ENCODE peak calls at places on chromosome 10, in nine cellular contexts. P is iPS-NIHi11; O is NCI-H774; X is lower leg skin; R is activated naive CD4-positive, alpha-beta T cell treated with anti-CD3 and anti-CD28 coated beads, Interleukin-2, amount 50 U/mL, for 16 hours; N is brain microvascular endothelial cell; A is AG08395; C is GM13977; L is adipocyte. Q is an unnamed sample.

GRCh38 chr10:122304054-122304579 is 33.0 kb downstream of the BTBD16 start:
- DNase-seq in P (no peak), O (no peak), L (no peak), X (peak; percentile 50), C (no peak), R (no peak), N (no peak), A (no peak), Q (no peak)

GRCh38 chr10:97792058-97792721 is 20.4 kb upstream of the SFRP5 start:
- DNase-seq in X (peak; percentile 93), R (peak; percentile 71), P (peak; percentile 92), O (peak; percentile 25), N (peak; percentile 25), A (peak; percentile 82), C (peak; percentile 82), L (peak; percentile 83), Q (no peak)

GRCh38 chr10:51074238-51075028 is at the start of gene PRKG1:
- DNase-seq in N (peak; percentile 80), A (peak; percentile 86), L (peak; percentile 93), C (peak; percentile 24), P (peak; percentile 80), O (no peak), X (peak; percentile 95), R (no peak), Q (no peak)

GRCh38 chr10:88743999-88744398 is 15.8 kb upstream of the LIPN start:
- DNase-seq in A (no peak), O (no peak), X (no peak), R (no peak), P (no peak), C (no peak), N (no peak), L (no peak), Q (no peak)

GRCh38 chr10:28777911-28778310 is 100.6 kb downstream of the BAMBI start:
- DNase-seq in P (no peak), O (no peak), L (no peak), C (no peak), A (no peak), N (no peak), R (no peak), X (no peak), Q (no peak)

GRCh38 chr10:71269301-71270288 is 49.5 kb upstream of the SLC29A3 start:
- DNase-seq in X (no peak), A (no peak), C (no peak), L (peak; percentile 29), P (peak; percentile 73), N (no peak), O (no peak), R (no peak), Q (no peak)

GRCh38 chr10:110174201-110174600 is 33.2 kb upstream of the MXI1 start:
- DNase-seq in L (no peak), C (no peak), N (no peak), A (no peak), P (no peak), O (peak; percentile 22), R (no peak), X (peak; percentile 2), Q (no peak)

GRCh38 chr10:127315888-127316287 is 119.5 kb upstream of the INSYN2A start:
- DNase-seq in N (no peak), P (no peak), L (no peak), C (no peak), X (no peak), R (no peak), A (no peak), O (no peak), Q (no peak)

GRCh38 chr10:46226232-46226631 is 60.6 kb upstream of the ANTXRL start:
- DNase-seq in A (no peak), N (no peak), R (no peak), P (no peak), C (no peak), L (no peak), X (peak; percentile 62), O (no peak), Q (no peak)

GRCh38 chr10:126975221-126975620 is 70.0 kb downstream of the DOCK1 start:
- DNase-seq in X (no peak), O (no peak), A (no peak), N (no peak), C (no peak), L (no peak), P (no peak), R (no peak), Q (no peak)

GRCh38 chr10:96153065-96153464 is 23.0 kb downstream of the ZNF518A start:
- DNase-seq in R (no peak), A (no peak), P (no peak), C (no peak), X (no peak), O (no peak), L (no peak), N (no peak), Q (no peak)

GRCh38 chr10:105044902-105045301 is 403.8 kb downstream of the SORCS3 start:
- DNase-seq in C (no peak), R (no peak), N (no peak), X (no peak), P (no peak), A (no peak), L (no peak), O (no peak), Q (no peak)

GRCh38 chr10:127757033-127757432 is 20.0 kb downstream of the FOXI2 start:
- DNase-seq in O (no peak), X (no peak), C (no peak), N (no peak), P (no peak), L (no peak), A (no peak), R (no peak), Q (no peak)

GRCh38 chr10:30368065-30368718 is 19.1 kb upstream of the MTPAP start:
- DNase-seq in A (peak; percentile 56), R (no peak), P (peak; percentile 25), O (no peak), X (peak; percentile 87), N (no peak), C (no peak), L (no peak), Q (no peak)

GRCh38 chr10:21825345-21825744 is 178.2 kb downstream of the DNAJC1 start:
- DNase-seq in C (no peak), A (no peak), N (no peak), O (no peak), L (no peak), X (no peak), R (no peak), P (no peak), Q (no peak)

GRCh38 chr10:8057636-8058273 is 3.3 kb downstream of the GATA3 start:
- DNase-seq in A (no peak), O (no peak), C (no peak), R (no peak), P (no peak), N (no peak), L (no peak), X (peak; percentile 81), Q (no peak)

GRCh38 chr10:45239642-45240041 is 75.8 kb downstream of the OR13A1 start:
- DNase-seq in A (peak; percentile 54), X (no peak), C (no peak), P (no peak), L (no peak), O (no peak), N (peak; percentile 37), R (no peak), Q (no peak)

GRCh38 chr10:44959243-44960097 is at the start of gene RASSF4:
- DNase-seq in A (peak; percentile 98), N (peak; percentile 75), X (peak; percentile 98), R (peak; percentile 94), O (peak; percentile 79), P (peak; percentile 99), L (peak; percentile 93), C (peak; percentile 98), Q (no peak)

GRCh38 chr10:72757712-72758111 is 65.8 kb downstream of the MCU start:
- DNase-seq in O (no peak), L (no peak), R (no peak), P (no peak), X (no peak), A (no peak), N (no peak), C (no peak), Q (no peak)

GRCh38 chr10:65802391-65802790 is 1123.4 kb upstream of the LRRTM3 start:
- DNase-seq in R (no peak), P (no peak), L (no peak), O (no peak), X (no peak), N (no peak), A (no peak), C (no peak), Q (no peak)

GRCh38 chr10:75429159-75429827 is 2.1 kb upstream of the LRMDA start:
- DNase-seq in X (peak; percentile 52), C (no peak), A (no peak), N (no peak), P (no peak), R (no peak), O (no peak), L (no peak), Q (no peak)

GRCh38 chr10:45444022-45444421 is 70.0 kb downstream of the ALOX5 start:
- DNase-seq in L (no peak), C (no peak), X (peak; percentile 61), R (no peak), P (no peak), A (no peak), N (no peak), O (no peak), Q (no peak)

GRCh38 chr10:100341953-100342626 is 4.9 kb upstream of the SCD start:
- DNase-seq in A (peak; percentile 82), O (peak; percentile 6), L (peak; percentile 71), R (peak; percentile 45), X (no peak), N (peak; percentile 46), P (peak; percentile 76), C (peak; percentile 55), Q (no peak)

Q was measured in GM12864.